ENCODE peak calls at places on chromosomes 1 and 21, in six cellular contexts. S is heart right ventricle; V is cardiac muscle cell; D is tibial nerve; J is effector memory CD4-positive, alpha-beta T cell; I is CD8-positive, alpha-beta T cell. Z is an unnamed sample. For H3K9me3, the result is how much of the 10 kb centered on the place peaks cover.

GRCh38 chr1:41433501-41433900 is 51.0 kb downstream of the EDN2 start:
- DNase-seq in S (no peak), V (no peak), D (no peak), J (no peak), I (no peak), Z (no peak)

GRCh38 chr1:194024659-194025058 is 838.2 kb upstream of the B3GALT2 start:
- DNase-seq in S (no peak), V (peak), D (no peak), J (no peak), I (no peak), Z (no peak)

GRCh38 chr1:20698195-20698910 is 19.5 kb downstream of the KIF17 start:
- DNase-seq in S (no peak), V (no peak), D (no peak), J (no peak), I (no peak), Z (no peak)

GRCh38 chr21:41366522-41367151 is 4.8 kb downstream of the MX2 start:
- DNase-seq in S (no peak), V (no peak), D (no peak), J (no peak), I (no peak), Z (no peak)

GRCh38 chr1:69167876-69168275 is 399.8 kb upstream of the LRRC7 start:
- DNase-seq in S (no peak), V (no peak), D (no peak), J (no peak), I (no peak), Z (no peak)

GRCh38 chr1:162633327-162633762 is 1.1 kb downstream of the DDR2 start:
- DNase-seq in S (no peak), V (no peak), D (no peak), J (no peak), I (no peak), Z (no peak)

GRCh38 chr1:241208910-241209414 is 148.0 kb downstream of the RGS7 start:
- DNase-seq in S (no peak), V (no peak), D (no peak), J (no peak), I (no peak), Z (no peak)

GRCh38 chr1:200737647-200738296 is 921 bp upstream of the CAMSAP2 start:
- DNase-seq in S (no peak), V (no peak), D (no peak), J (no peak), I (no peak), Z (no peak)

GRCh38 chr1:91712393-91712792 is 173.6 kb downstream of the TGFBR3 start:
- DNase-seq in S (no peak), V (no peak), D (no peak), J (no peak), I (no peak), Z (no peak)

GRCh38 chr1:6601865-6602668 is 602 bp downstream of the KLHL21 start:
- DNase-seq in S (peak), V (peak), D (no peak), J (no peak), I (no peak), Z (no peak)

GRCh38 chr1:67830226-67830625 is 3.0 kb downstream of the GNG12 start:
- DNase-seq in S (no peak), V (no peak), D (no peak), J (no peak), I (no peak), Z (no peak)

GRCh38 chr1:214660190-214660589 is 57.2 kb downstream of the CENPF start:
- DNase-seq in S (no peak), V (no peak), D (no peak), J (no peak), I (no peak), Z (no peak)

GRCh38 chr1:168786476-168787330 is 57.7 kb upstream of the DPT start:
- DNase-seq in S (no peak), V (no peak), D (no peak), J (no peak), I (no peak), Z (no peak)

GRCh38 chr1:109625601-109626560 is 6.2 kb downstream of the AMPD2 start:
- DNase-seq in S (no peak), V (no peak), D (peak), J (no peak), I (no peak), Z (no peak)

GRCh38 chr1:57321776-57322175 is 102.1 kb downstream of the DAB1 start:
- DNase-seq in S (no peak), V (no peak), D (no peak), J (no peak), I (no peak), Z (no peak)

GRCh38 chr21:26761174-26761915 is 83.9 kb downstream of the ADAMTS1 start:
- DNase-seq in S (no peak), V (no peak), D (no peak), J (no peak), I (no peak), Z (no peak)

GRCh38 chr1:8211620-8212442 is 106.1 kb upstream of the SLC45A1 start:
- DNase-seq in S (no peak), V (no peak), D (peak), J (no peak), I (no peak), Z (no peak)

GRCh38 chr1:38029725-38030511 is 16.7 kb downstream of the POU3F1 start:
- DNase-seq in S (peak), V (peak), D (no peak), J (no peak), I (peak), Z (no peak)

GRCh38 chr1:227428803-227429202 is 110.5 kb upstream of the CDC42BPA start:
- DNase-seq in S (peak), V (no peak), D (no peak), J (no peak), I (no peak), Z (no peak)

GRCh38 chr1:15386128-15386824 is 23.4 kb upstream of the EFHD2 start:
- DNase-seq in S (no peak), V (no peak), D (no peak), J (no peak), I (no peak), Z (no peak)

GRCh38 chr1:39080884-39081265 is 54.7 kb downstream of the NDUFS5 start:
- DNase-seq in S (no peak), V (peak), D (no peak), J (no peak), I (no peak), Z (no peak)

GRCh38 chr1:232037774-232038388 is 411.3 kb downstream of the DISC1 start:
- DNase-seq in S (no peak), V (no peak), D (no peak), J (no peak), I (no peak), Z (no peak)

GRCh38 chr1:53656062-53656915 is 82.7 kb downstream of the GLIS1 start:
- DNase-seq in S (no peak), V (no peak), D (no peak), J (no peak), I (no peak), Z (no peak)

GRCh38 chr1:154520333-154520732 is 18.1 kb upstream of the SHE start:
- DNase-seq in S (peak), V (no peak), D (no peak), J (no peak), I (no peak), Z (no peak)

GRCh38 chr1:235920596-235921375 is 54.1 kb upstream of the LYST start:
- DNase-seq in S (no peak), V (no peak), D (no peak), J (no peak), I (no peak), Z (no peak)

GRCh38 chr1:171494086-171494485 is 8.8 kb downstream of the PRRC2C start:
- DNase-seq in S (no peak), V (no peak), D (no peak), J (no peak), I (no peak), Z (no peak)

GRCh38 chr1:182087951-182088350 is 26.4 kb upstream of the ZNF648 start:
- DNase-seq in S (no peak), V (no peak), D (no peak), J (peak), I (no peak), Z (no peak)
- H3K27ac ChIP-seq in S (no peak), V (no peak), D (no peak), J (peak), I (no peak), Z (no peak)

GRCh38 chr1:79714664-79715063 is 708.1 kb upstream of the ADGRL4 start:
- DNase-seq in S (no peak), V (no peak), D (no peak), J (no peak), I (no peak), Z (no peak)

GRCh38 chr1:79711001-79711431 is 704.5 kb upstream of the ADGRL4 start:
- DNase-seq in S (no peak), V (no peak), D (no peak), J (no peak), I (no peak), Z (no peak)

GRCh38 chr1:79716481-79716880 is 710.0 kb upstream of the ADGRL4 start:
- DNase-seq in S (no peak), V (no peak), D (no peak), J (no peak), I (no peak), Z (no peak)
- H3K9me3 ChIP-seq in S (under half), V (under half), D (under half), J (under half), I (under half), Z (under half)

GRCh38 chr1:225468270-225469020 is 40.6 kb upstream of the LBR start:
- DNase-seq in S (no peak), V (no peak), D (no peak), J (no peak), I (no peak), Z (no peak)
- H3K4me3 ChIP-seq in S (peak), V (no peak), D (no peak), J (peak), I (peak), Z (no peak)

DNA sequence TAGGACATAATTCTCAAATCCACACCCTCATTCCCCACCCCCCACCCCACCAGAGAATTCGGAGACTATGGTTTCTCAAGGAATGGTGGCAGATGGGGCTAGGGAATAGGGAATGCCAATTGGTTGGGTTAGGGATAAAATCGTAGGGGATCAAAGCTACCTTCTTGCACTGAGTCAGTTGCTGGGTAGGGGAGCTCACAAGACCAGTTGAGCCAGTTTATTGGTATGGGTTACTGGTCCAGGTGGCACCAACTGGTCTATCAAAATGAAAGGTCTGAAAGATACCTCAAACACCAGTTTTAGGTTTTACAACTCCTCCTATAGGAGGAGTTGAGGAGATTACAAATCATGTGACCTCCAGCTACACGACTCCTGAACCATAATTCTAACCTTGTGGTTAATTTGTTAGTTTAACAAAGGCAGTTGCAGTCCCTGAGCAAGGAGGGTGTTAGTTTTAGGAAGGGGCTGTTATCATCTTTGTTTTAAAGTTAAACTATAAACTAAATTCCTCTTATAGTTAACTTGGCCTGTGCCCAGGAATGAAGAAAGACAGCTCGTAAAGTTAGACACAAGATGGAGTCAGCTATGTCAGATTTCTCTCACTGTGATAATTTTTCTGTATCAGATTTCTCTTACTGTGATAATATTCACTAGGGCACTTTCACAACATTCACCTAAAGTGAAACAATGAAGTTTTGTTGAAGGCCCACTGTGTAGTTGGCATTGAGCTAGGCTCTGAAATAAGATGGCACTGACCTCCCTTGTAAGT is 2.5 kb downstream of the SHISAL2A start:
- DNase-seq in S (no peak), V (no peak), D (no peak), J (no peak), I (no peak), Z (no peak)
- H3K27ac ChIP-seq in S (no peak), V (no peak), D (no peak), J (peak), I (peak), Z (no peak)

DNA sequence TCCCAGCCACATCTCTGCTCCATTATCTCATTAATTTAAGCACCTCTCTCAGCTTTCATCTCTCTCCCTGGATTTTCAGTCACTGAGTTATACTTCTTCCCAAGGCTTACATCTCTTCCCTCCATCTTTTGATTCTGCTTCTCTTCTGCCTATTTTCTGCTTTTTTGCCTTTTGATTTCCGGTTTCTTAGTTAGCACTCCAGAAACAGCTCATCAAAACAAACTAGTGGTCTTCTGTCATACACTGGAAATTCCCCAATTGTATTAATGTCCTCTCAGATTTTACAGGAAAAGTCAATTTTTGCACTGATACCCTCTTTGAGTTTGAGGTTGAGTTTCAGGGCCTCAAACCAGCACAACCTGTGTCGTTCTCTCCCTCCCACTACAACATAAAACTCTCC is 1.5 kb downstream of the LCE3E start:
- DNase-seq in S (no peak), V (no peak), D (no peak), J (no peak), I (no peak), Z (no peak)
- H3K9me3 ChIP-seq in S (under half), V (under half), D (under half), J (under half), I (under half), Z (under half)

DNA sequence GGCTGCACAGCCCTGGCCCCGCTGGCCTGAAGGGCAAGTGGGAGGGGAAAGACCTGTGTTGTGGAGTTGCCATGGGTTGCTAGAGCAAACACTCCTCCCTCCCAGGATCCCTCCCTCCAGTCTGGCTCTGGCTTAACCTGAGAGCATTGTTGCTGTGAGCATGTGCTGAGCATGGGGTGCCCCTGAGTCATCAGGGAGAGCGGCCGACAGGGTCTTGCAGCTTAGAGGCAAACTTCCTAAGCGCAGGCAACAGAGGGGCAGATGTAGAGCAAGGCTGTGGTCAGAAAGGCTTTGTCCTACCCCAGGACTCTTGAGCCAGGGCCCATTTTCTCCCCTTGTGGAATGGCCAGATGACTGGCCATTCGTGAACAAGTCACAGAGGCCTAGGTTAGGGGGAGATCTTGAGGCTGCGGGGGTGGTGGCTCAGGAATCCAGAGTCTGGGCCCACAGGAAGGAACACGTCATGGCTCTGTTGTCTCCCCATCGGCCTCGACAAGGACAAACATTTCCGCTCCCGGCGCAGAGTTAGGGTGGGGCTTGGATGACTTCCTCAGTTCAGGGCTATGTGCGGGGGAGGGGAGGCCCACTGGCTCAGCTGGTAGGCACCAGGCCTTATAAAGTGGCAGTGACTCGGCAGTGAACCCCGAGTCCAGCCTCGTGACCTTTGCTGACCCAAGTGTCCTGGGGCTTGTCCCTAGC is 362 bp upstream of the DYNLT4 start:
- DNase-seq in S (peak), V (peak), D (peak), J (peak), I (peak), Z (no peak)
- H3K4me3 ChIP-seq in S (no peak), V (no peak), D (no peak), J (no peak), I (peak), Z (no peak)

Z was measured in iPS DF 6.9.